ENCODE peak calls at places on chromosomes 11 and 22, in eight cellular contexts. X is brain microvascular endothelial cell, O is HFF-Myc, G is suprapubic skin, P is left ventricle myocardium inferior, F is fibroblast of mammary gland, K is colonic mucosa, H is GM12865. V is an unnamed sample.

GRCh38 chr11:10728779-10729472 is 22.1 kb upstream of the CTR9 start:
- DNase-seq in F (peak), G (no peak), P (no peak), X (no peak), O (no peak), H (no peak), K (no peak), V (no peak)

GRCh38 chr11:66218026-66218425 is 50.4 kb upstream of the RAB1B start:
- DNase-seq in H (no peak), O (no peak), G (no peak), X (no peak), P (no peak), K (no peak), F (no peak), V (no peak)

GRCh38 chr11:37512156-37512780 is 914.2 kb upstream of the RAG2 start:
- DNase-seq in X (no peak), F (peak), K (no peak), P (no peak), G (no peak), O (no peak), H (no peak), V (no peak)

GRCh38 chr11:131800452-131800851 is 430.0 kb downstream of the NTM start:
- DNase-seq in P (no peak), X (no peak), K (no peak), G (no peak), F (no peak), O (no peak), H (no peak), V (no peak)

GRCh38 chr11:123253909-123254308 is 58.9 kb upstream of the CLMP start:
- DNase-seq in K (no peak), G (no peak), P (no peak), X (no peak), O (no peak), H (no peak), F (peak), V (no peak)

GRCh38 chr22:49960967-49961600 is 512 bp downstream of the PIM3 start:
- DNase-seq in O (no peak), X (peak), F (no peak), H (peak), K (peak), G (peak), P (peak), V (no peak)

GRCh38 chr11:10109836-10110235 is 184.2 kb downstream of the SBF2 start:
- DNase-seq in G (no peak), O (peak), K (no peak), F (peak), H (no peak), P (no peak), X (no peak), V (no peak)

GRCh38 chr11:92311616-92312449 is 87.2 kb downstream of the FAT3 start:
- DNase-seq in F (no peak), X (no peak), P (no peak), O (no peak), K (no peak), H (no peak), G (no peak), V (no peak)

GRCh38 chr22:27718186-27719032 is 83.1 kb downstream of the MN1 start:
- DNase-seq in H (no peak), O (peak), G (peak), P (peak), K (peak), F (peak), X (peak), V (peak)

GRCh38 chr11:103047837-103048236 is 44.1 kb downstream of the DCUN1D5 start:
- DNase-seq in G (no peak), O (no peak), K (no peak), F (no peak), H (no peak), P (no peak), X (no peak), V (no peak)

GRCh38 chr11:103043826-103044688 is 47.9 kb downstream of the DCUN1D5 start:
- DNase-seq in X (no peak), K (no peak), O (no peak), H (no peak), G (no peak), P (no peak), F (no peak), V (no peak)
- H3K4me3 ChIP-seq in X (no peak), K (no peak), O (no peak), H (no peak), G (no peak), P (no peak), F (no peak), V (no peak)

DNA sequence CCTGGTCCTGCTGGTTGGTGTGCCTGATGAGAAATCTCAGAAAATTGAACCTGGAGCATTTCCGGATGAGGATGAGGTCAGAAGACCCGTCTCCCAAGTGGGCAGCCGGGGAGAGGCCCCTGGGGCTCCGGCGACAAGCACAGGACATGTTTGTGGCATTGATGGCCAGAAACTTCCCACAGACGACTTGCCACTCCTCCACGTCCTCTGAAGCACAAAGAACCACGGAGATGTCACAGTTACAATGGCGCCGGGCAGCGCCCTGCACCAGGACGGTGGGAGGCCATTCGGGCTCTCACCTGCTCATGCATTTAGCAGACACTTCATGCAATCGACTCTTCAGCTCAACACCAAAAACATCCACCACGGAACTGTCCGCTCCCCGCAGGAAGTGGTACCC is 46.5 kb downstream of the CERK start:
- DNase-seq in G (no peak), O (no peak), K (no peak), X (no peak), P (no peak), F (no peak), H (no peak), V (no peak)
- TF ChIP-seq CTCF in G (no peak), O (no peak), K (no peak), X (no peak), P (no peak), F (no peak), H (no peak), V (no peak)

GRCh38 chr11:44308256-44308922 is 1.6 kb downstream of the ALX4 start:
- DNase-seq in F (no peak), H (no peak), O (no peak), K (no peak), X (no peak), P (no peak), G (no peak), V (no peak)
- H3K4me3 ChIP-seq in F (no peak), H (no peak), O (peak), K (no peak), X (no peak), P (peak), G (peak), V (no peak)

DNA sequence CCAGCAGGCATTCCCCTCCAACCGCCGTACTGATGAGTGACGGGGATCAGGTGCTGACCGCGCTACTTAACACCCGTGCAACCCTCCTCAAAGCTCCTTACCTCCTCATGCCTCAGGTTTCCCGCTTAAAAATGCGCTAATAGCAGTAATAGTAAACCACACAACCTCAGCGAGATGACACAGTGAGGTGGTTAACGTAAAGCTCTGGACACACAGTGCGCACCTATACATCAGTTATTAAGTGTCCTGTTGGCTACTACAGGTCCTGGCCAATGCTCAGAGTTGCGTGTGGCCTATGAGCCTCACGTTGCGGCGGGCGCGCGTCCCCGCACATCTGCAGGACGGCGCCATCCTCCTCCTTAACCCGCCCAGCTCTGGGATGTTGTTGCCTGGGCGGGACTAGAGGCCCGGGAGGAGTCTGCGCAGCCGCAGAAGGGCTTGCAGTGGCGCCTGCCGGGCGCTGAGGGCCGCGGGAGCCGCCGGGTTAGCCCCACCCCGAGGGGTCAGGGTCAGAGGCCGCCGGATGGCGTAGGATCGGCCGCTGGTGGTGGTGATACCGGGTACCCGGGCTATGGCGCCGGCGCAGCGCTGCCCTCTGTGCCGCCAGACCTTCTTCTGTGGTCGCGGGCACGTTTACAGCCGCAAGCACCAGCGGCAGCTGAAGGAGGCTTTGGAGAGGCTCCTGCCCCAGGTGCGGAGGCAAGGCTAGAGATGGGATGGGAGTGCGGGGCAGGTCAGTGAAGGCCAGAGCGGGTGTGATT is at the start of gene CENATAC:
- DNase-seq in X (peak), K (peak), G (peak), F (peak), H (peak), P (peak), O (peak), V (peak)
- TF ChIP-seq CTCF in X (no peak), K (no peak), G (no peak), F (no peak), H (peak), P (peak), O (no peak), V (no peak)

GRCh38 chr11:43558556-43559127 is 121.9 kb upstream of the HSD17B12 start:
- DNase-seq in X (no peak), O (no peak), P (no peak), K (no peak), G (no peak), H (no peak), F (no peak), V (no peak)

GRCh38 chr11:43558056-43558455 is 122.5 kb upstream of the HSD17B12 start:
- DNase-seq in G (no peak), X (no peak), F (no peak), H (no peak), K (no peak), P (no peak), O (no peak), V (no peak)

GRCh38 chr11:43556892-43557291 is 123.6 kb upstream of the HSD17B12 start:
- DNase-seq in F (no peak), P (no peak), G (no peak), X (no peak), O (no peak), K (no peak), H (no peak), V (no peak)

GRCh38 chr11:43556269-43556668 is 124.3 kb upstream of the HSD17B12 start:
- DNase-seq in X (no peak), H (no peak), O (no peak), G (no peak), P (no peak), K (no peak), F (no peak), V (no peak)

DNA sequence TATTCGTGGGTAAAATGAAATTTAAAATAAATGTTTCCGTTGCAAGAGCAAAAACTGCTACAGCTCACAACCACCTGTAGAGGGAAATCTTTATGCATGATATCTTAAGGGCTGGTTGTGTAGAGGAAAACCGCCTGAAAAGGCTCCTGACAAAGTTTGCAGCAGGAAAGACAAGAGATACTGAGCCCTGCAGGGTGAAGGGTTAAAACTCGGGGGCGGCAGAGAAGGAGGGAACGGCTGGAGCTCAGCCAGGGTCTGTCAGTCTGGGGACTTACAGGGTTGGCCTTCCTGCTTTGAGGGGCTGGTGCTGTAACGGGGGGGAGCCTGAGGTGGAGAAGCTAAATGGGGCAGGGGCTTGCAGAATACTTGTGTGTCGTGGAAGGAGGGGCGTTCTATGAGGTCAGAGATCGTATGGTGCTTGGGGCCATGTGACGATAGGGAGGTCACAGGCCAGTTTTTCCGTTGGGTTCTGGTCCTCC is 122.9 kb upstream of the HSD17B12 start:
- DNase-seq in K (no peak), F (no peak), H (no peak), P (no peak), O (no peak), G (no peak), X (no peak), V (no peak)
- H3K4me3 ChIP-seq in K (no peak), F (no peak), H (no peak), P (peak), O (no peak), G (no peak), X (no peak), V (no peak)

GRCh38 chr11:67615455-67616430 is 9.0 kb downstream of the NDUFV1 start:
- DNase-seq in X (no peak), F (peak), H (peak), P (no peak), G (peak), O (no peak), K (peak), V (no peak)
- TF ChIP-seq CTCF in X (peak), F (peak), H (peak), P (peak), G (no peak), O (peak), K (peak), V (peak)

GRCh38 chr11:47350315-47350714 is 2.2 kb downstream of the MYBPC3 start:
- DNase-seq in G (no peak), H (no peak), P (no peak), K (no peak), X (no peak), F (no peak), O (no peak), V (no peak)
- H3K4me3 ChIP-seq in G (no peak), H (no peak), P (peak), K (no peak), X (no peak), F (no peak), O (no peak), V (no peak)

V was measured in kidney epithelial cell.